ENCODE peak calls at places on chromosomes 2 and 18, in four cellular contexts. One of them, this sample, is unnamed.

GRCh38 chr2:60312618-60313017 is 240.8 kb downstream of the BCL11A start:
- DNase-seq in GM12878: peak; percentile 58
- DNase-seq in K562: no peak
- DNase-seq in SK-N-SH: no peak
- DNase-seq in this sample: no peak

GRCh38 chr2:27955762-27956161 is 65.2 kb downstream of the BABAM2 start:
- DNase-seq in GM12878: no peak
- DNase-seq in SK-N-SH: no peak
- DNase-seq in K562: no peak
- DNase-seq in this sample: no peak

GRCh38 chr2:142725386-142725785 is 152.1 kb upstream of the KYNU start:
- DNase-seq in GM12878: no peak
- DNase-seq in SK-N-SH: no peak
- DNase-seq in K562: no peak
- DNase-seq in this sample: no peak

GRCh38 chr2:160639472-160639871 is 145.9 kb upstream of the RBMS1 start:
- DNase-seq in K562: no peak
- DNase-seq in GM12878: no peak
- DNase-seq in SK-N-SH: no peak
- DNase-seq in this sample: no peak

GRCh38 chr18:53991805-53992204 is 232.7 kb downstream of the MBD2 start:
- DNase-seq in SK-N-SH: no peak
- DNase-seq in GM12878: no peak
- DNase-seq in K562: no peak
- DNase-seq in this sample: no peak

GRCh38 chr18:63299837-63300787 is 19.5 kb downstream of the BCL2 start:
- DNase-seq in GM12878: no peak
- DNase-seq in K562: no peak
- DNase-seq in SK-N-SH: no peak
- DNase-seq in this sample: no peak

GRCh38 chr2:219451626-219452360 is 17.1 kb downstream of the SPEG start:
- DNase-seq in K562: no peak
- DNase-seq in SK-N-SH: no peak
- DNase-seq in GM12878: no peak
- DNase-seq in this sample: no peak

GRCh38 chr2:152581360-152581759 is 135.9 kb downstream of the PRPF40A start:
- DNase-seq in GM12878: no peak
- DNase-seq in K562: no peak
- DNase-seq in SK-N-SH: no peak
- DNase-seq in this sample: no peak

GRCh38 chr2:71100195-71100964 is 29.6 kb downstream of the MCEE start:
- DNase-seq in GM12878: peak; percentile 2
- DNase-seq in K562: peak; percentile 85
- DNase-seq in SK-N-SH: peak; percentile 79
- DNase-seq in this sample: peak; percentile 72

GRCh38 chr2:230472619-230473018 is 56.6 kb downstream of the SP100 start:
- DNase-seq in GM12878: peak; percentile 34
- DNase-seq in SK-N-SH: no peak
- DNase-seq in K562: no peak
- DNase-seq in this sample: no peak

GRCh38 chr2:191645807-191646611 is 31.9 kb upstream of the NABP1 start:
- DNase-seq in GM12878: no peak
- DNase-seq in K562: no peak
- DNase-seq in SK-N-SH: peak; percentile 1
- DNase-seq in this sample: no peak

GRCh38 chr2:10982931-10983701 is 71.4 kb downstream of the KCNF1 start:
- DNase-seq in K562: no peak
- DNase-seq in SK-N-SH: no peak
- DNase-seq in GM12878: no peak
- DNase-seq in this sample: no peak

GRCh38 chr2:229780856-229781773 is 66.8 kb upstream of the DNER start:
- DNase-seq in GM12878: no peak
- DNase-seq in K562: peak; percentile 28
- DNase-seq in SK-N-SH: peak; percentile 49
- DNase-seq in this sample: no peak

GRCh38 chr18:25052426-25052825 is 299.5 kb downstream of the ZNF521 start:
- DNase-seq in GM12878: no peak
- DNase-seq in SK-N-SH: no peak
- DNase-seq in K562: no peak
- DNase-seq in this sample: no peak

GRCh38 chr18:3794537-3795348 is 344.8 kb downstream of the TGIF1 start:
- DNase-seq in K562: no peak
- DNase-seq in GM12878: no peak
- DNase-seq in SK-N-SH: no peak
- DNase-seq in this sample: no peak

GRCh38 chr2:184598313-184599053 is at the start of gene ZNF804A:
- DNase-seq in SK-N-SH: peak; percentile 89
- DNase-seq in GM12878: peak; percentile 36
- DNase-seq in K562: peak; percentile 21
- DNase-seq in this sample: peak; percentile 45

GRCh38 chr2:178874529-178875240 is 67.5 kb upstream of the TTN start:
- DNase-seq in K562: no peak
- DNase-seq in GM12878: no peak
- DNase-seq in SK-N-SH: no peak
- DNase-seq in this sample: no peak

GRCh38 chr2:212537311-212538155 is 1.1 kb downstream of the ERBB4 start:
- DNase-seq in GM12878: no peak
- DNase-seq in SK-N-SH: peak; percentile 69
- DNase-seq in K562: no peak
- DNase-seq in this sample: peak; percentile 68

GRCh38 chr2:99818842-99819241 is 323.5 kb downstream of the AFF3 start:
- DNase-seq in K562: no peak
- DNase-seq in GM12878: no peak
- DNase-seq in SK-N-SH: peak; percentile 30
- DNase-seq in this sample: no peak

GRCh38 chr2:197205590-197206215 is 104.9 kb downstream of the ANKRD44 start:
- DNase-seq in SK-N-SH: no peak
- DNase-seq in K562: no peak
- DNase-seq in GM12878: peak; percentile 56
- DNase-seq in this sample: no peak

GRCh38 chr2:127025357-127026062 is 81.4 kb downstream of the BIN1 start:
- DNase-seq in K562: no peak
- DNase-seq in GM12878: no peak
- DNase-seq in SK-N-SH: peak; percentile 89
- DNase-seq in this sample: peak; percentile 83

GRCh38 chr2:105610444-105611327 is 134.0 kb upstream of the NCK2 start:
- DNase-seq in GM12878: no peak
- DNase-seq in K562: no peak
- DNase-seq in SK-N-SH: no peak
- DNase-seq in this sample: no peak

GRCh38 chr18:23178661-23179081 is 43.4 kb downstream of the CABLES1 start:
- DNase-seq in GM12878: no peak
- DNase-seq in SK-N-SH: no peak
- DNase-seq in K562: no peak
- DNase-seq in this sample: no peak

DNA sequence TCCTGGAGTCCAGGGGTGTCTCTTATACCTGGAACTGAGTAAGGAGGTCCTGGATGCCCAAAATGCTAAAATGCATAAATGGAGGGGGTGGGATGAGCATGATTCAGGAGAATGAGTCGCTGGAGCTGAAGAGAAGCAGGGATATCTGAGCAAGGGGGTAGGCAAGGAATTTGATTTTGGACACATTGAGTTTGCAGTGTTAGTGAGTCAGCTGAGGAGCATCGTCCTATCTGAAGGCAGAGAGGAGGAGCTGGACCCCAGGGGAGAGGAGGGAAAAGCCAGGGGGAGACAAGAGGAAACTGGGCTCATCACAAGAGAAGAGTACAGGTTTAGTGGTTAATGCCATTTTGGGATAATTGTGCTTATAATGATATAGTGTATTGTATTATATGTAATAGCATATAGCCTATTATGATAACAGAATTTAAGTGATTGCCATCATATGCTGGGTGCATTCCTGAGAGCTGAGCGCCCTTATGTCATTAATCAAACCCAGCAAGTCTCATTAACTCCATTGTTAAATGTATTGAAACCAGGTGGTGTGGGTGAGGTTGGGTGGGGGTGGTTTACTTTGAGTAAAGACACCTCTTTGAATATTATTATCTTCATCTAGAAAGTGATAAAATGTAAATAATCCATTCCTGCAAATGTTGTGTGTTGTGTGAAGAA is 12.4 kb downstream of the EHD3 start:
- DNase-seq in SK-N-SH: no peak
- DNase-seq in GM12878: no peak
- DNase-seq in K562: no peak
- DNase-seq in this sample: no peak
- TF ChIP-seq USF1 in SK-N-SH: peak; percentile 51
- TF ChIP-seq USF1 in GM12878: no peak
- TF ChIP-seq USF1 in K562: no peak
- TF ChIP-seq USF1 in this sample: no peak

GRCh38 chr2:36587556-36587955 is 10.4 kb downstream of the FEZ2 start:
- DNase-seq in K562: no peak
- DNase-seq in SK-N-SH: no peak
- DNase-seq in GM12878: no peak
- DNase-seq in this sample: no peak
- TF ChIP-seq USF1 in K562: no peak
- TF ChIP-seq USF1 in SK-N-SH: no peak
- TF ChIP-seq USF1 in GM12878: no peak
- TF ChIP-seq USF1 in this sample: no peak

GRCh38 chr2:234491281-234491680 is 5.6 kb downstream of the ARL4C start:
- DNase-seq in GM12878: no peak
- DNase-seq in K562: no peak
- DNase-seq in SK-N-SH: no peak
- DNase-seq in this sample: no peak

GRCh38 chr2:234492687-234493086 is 4.2 kb downstream of the ARL4C start:
- DNase-seq in GM12878: no peak
- DNase-seq in K562: no peak
- DNase-seq in SK-N-SH: no peak
- DNase-seq in this sample: no peak

GRCh38 chr2:234493117-234493516 is 3.8 kb downstream of the ARL4C start:
- DNase-seq in SK-N-SH: no peak
- DNase-seq in K562: no peak
- DNase-seq in GM12878: no peak
- DNase-seq in this sample: no peak

GRCh38 chr2:234490239-234491074 is 6.4 kb downstream of the ARL4C start:
- DNase-seq in GM12878: peak; percentile 30
- DNase-seq in SK-N-SH: no peak
- DNase-seq in K562: no peak
- DNase-seq in this sample: no peak

DNA sequence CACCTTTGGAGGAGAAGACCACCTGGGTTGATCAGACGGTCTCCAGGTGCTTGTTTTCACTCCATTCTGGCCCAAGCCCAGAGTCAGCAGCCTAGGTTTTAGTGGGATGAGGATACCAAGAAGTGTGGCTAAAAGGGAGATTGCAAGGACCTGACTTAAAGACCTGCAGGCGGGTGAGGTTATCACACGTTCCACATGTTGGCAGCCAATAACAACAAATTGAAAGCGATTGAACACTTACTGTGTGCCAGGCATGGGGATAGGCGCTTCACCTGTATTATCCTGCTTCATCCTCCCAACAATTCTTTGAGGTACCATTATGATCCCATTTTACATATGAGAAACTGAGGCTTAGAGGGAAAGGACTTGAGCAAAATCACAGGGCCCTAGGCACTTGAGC is 5.0 kb downstream of the ARL4C start:
- DNase-seq in K562: no peak
- DNase-seq in SK-N-SH: no peak
- DNase-seq in GM12878: no peak
- DNase-seq in this sample: no peak
- TF ChIP-seq USF1 in K562: no peak
- TF ChIP-seq USF1 in SK-N-SH: no peak
- TF ChIP-seq USF1 in GM12878: no peak
- TF ChIP-seq USF1 in this sample: no peak

DNA sequence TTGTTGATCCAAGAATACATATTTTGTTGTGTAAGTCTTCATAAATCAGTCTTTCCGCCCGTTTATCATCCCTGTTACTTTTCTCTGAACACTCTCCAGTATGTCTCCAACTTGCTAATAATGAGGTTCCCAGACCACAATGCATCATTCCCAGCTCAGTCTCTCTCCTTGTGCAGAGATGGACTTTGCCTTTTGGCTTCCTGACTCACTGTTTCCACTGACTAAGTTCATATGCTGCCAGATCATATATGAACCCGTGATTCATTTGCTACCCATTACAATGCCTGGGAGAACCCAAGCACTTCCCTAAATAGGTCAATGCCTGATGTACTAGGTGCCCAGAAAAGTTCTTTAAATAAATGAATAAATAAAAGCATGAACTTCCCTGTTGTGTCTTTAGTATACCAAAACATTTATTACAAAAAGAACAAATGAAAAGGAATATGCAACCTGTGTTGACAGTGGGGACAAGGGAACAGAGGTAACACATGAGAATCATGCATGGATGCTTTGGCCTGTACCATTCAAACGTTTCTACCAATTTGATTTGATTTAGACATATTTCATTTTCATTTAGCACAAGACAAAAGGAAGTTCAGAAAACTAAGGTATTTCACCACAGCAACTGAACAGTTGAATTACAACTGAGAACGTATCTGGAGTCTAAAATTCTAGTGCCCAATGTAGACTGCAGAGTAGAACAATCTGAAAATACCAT is 215.4 kb upstream of the HNRNPA3 start:
- DNase-seq in GM12878: peak; percentile 64
- DNase-seq in K562: no peak
- DNase-seq in SK-N-SH: no peak
- DNase-seq in this sample: no peak
- TF ChIP-seq USF1 in GM12878: no peak
- TF ChIP-seq USF1 in K562: no peak
- TF ChIP-seq USF1 in SK-N-SH: no peak
- TF ChIP-seq USF1 in this sample: no peak

DNA sequence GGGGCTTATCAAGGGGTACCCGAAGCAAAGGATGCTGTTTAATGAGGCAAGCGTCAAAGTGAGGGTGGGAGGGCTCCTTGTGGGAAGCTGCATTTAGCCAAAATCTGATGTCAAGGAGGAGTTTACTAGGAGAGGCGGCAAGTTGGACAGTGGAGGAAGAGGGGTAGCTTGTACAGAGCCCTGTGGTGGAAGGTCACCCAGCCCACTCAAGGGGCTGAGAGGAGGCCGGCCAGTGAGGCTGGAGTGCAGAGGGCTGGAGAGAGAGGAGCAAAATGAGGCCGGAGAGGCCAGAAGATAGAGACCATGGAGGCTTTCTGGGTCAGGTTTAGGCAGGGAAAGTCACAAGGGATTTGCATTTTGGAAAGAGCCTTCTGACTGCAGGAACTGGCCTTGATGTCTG is 49.5 kb downstream of the ASB1 start:
- DNase-seq in K562: no peak
- DNase-seq in GM12878: no peak
- DNase-seq in SK-N-SH: no peak
- DNase-seq in this sample: no peak
- TF ChIP-seq USF1 in K562: no peak
- TF ChIP-seq USF1 in GM12878: no peak
- TF ChIP-seq USF1 in SK-N-SH: no peak
- TF ChIP-seq USF1 in this sample: no peak

GRCh38 chr2:237167038-237167437 is 81.3 kb downstream of the COPS8 start:
- DNase-seq in GM12878: no peak
- DNase-seq in SK-N-SH: no peak
- DNase-seq in K562: no peak
- DNase-seq in this sample: no peak

GRCh38 chr2:237171895-237172294 is 86.2 kb downstream of the COPS8 start:
- DNase-seq in SK-N-SH: no peak
- DNase-seq in K562: no peak
- DNase-seq in GM12878: no peak
- DNase-seq in this sample: no peak

GRCh38 chr2:237170017-237170416 is 84.3 kb downstream of the COPS8 start:
- DNase-seq in SK-N-SH: no peak
- DNase-seq in K562: no peak
- DNase-seq in GM12878: no peak
- DNase-seq in this sample: no peak

GRCh38 chr2:237167934-237168333 is 82.2 kb downstream of the COPS8 start:
- DNase-seq in GM12878: no peak
- DNase-seq in SK-N-SH: no peak
- DNase-seq in K562: no peak
- DNase-seq in this sample: no peak

GRCh38 chr2:237171396-237171795 is 85.7 kb downstream of the COPS8 start:
- DNase-seq in SK-N-SH: no peak
- DNase-seq in GM12878: no peak
- DNase-seq in K562: no peak
- DNase-seq in this sample: no peak
- TF ChIP-seq USF1 in SK-N-SH: no peak
- TF ChIP-seq USF1 in GM12878: no peak
- TF ChIP-seq USF1 in K562: no peak
- TF ChIP-seq USF1 in this sample: no peak